ENCODE peak calls at places on chromosomes 7 and 10, in six cellular contexts. K is left lung, H is uterus, B is neuronal stem cell, D is heart left ventricle, W is heart right ventricle. M is an unnamed sample.

GRCh38 chr10:92508866-92509265 is 65.0 kb downstream of the IDE start:
- DNase-seq in B (no peak), K (no peak), W (no peak), H (no peak), D (no peak), M (no peak)

GRCh38 chr10:110461088-110461487 is 36.6 kb upstream of the DUSP5 start:
- DNase-seq in D (no peak), H (no peak), W (no peak), B (no peak), K (no peak), M (peak; percentile 25)

GRCh38 chr10:1295756-1296480 is 239.7 kb downstream of the WDR37 start:
- DNase-seq in H (no peak), K (no peak), B (no peak), W (no peak), D (no peak), M (no peak)

GRCh38 chr10:93072225-93072712 is 1.4 kb upstream of the CYP26A1 start:
- DNase-seq in D (no peak), H (no peak), K (peak; percentile 67), B (no peak), W (no peak), M (no peak)

GRCh38 chr10:70672993-70673928 is 955 bp downstream of the ADAMTS14 start:
- DNase-seq in D (peak; percentile 79), B (no peak), H (peak; percentile 65), W (peak; percentile 57), K (no peak), M (no peak)

GRCh38 chr7:12456506-12456905 is 52.8 kb upstream of the VWDE start:
- DNase-seq in W (no peak), B (no peak), D (no peak), K (no peak), H (no peak), M (no peak)

GRCh38 chr7:122199171-122199570 is 55.1 kb upstream of the AASS start:
- DNase-seq in B (no peak), K (no peak), W (no peak), D (no peak), H (no peak), M (no peak)

GRCh38 chr7:29808075-29808786 is 1.9 kb downstream of the WIPF3 start:
- DNase-seq in D (no peak), B (no peak), W (no peak), H (no peak), K (no peak), M (no peak)

GRCh38 chr7:128448751-128449300 is 6.9 kb upstream of the HILPDA start:
- DNase-seq in W (no peak), B (no peak), D (no peak), H (no peak), K (no peak), M (no peak)

GRCh38 chr7:110170762-110171161 is 920.2 kb upstream of the LRRN3 start:
- DNase-seq in H (no peak), K (no peak), W (no peak), B (no peak), D (no peak), M (no peak)

GRCh38 chr10:132329565-132330485 is 2.2 kb upstream of the LRRC27 start:
- DNase-seq in B (no peak), D (no peak), K (no peak), H (no peak), W (no peak), M (no peak)

GRCh38 chr7:55457801-55458200 is 92.7 kb downstream of the LANCL2 start:
- DNase-seq in W (no peak), B (no peak), H (no peak), K (no peak), D (no peak), M (no peak)

GRCh38 chr7:120919466-120919865 is 31.1 kb upstream of the ING3 start:
- DNase-seq in B (no peak), K (no peak), H (no peak), W (no peak), D (no peak), M (no peak)

GRCh38 chr7:155778349-155778748 is 33.9 kb downstream of the SHH start:
- DNase-seq in H (no peak), K (no peak), D (no peak), B (no peak), W (no peak), M (no peak)

GRCh38 chr10:120184547-120185337 is 272.3 kb upstream of the PLPP4 start:
- DNase-seq in H (no peak), K (no peak), W (no peak), B (no peak), D (no peak), M (no peak)

GRCh38 chr10:94173594-94173993 is 179.9 kb downstream of the PLCE1 start:
- DNase-seq in B (no peak), D (no peak), K (no peak), H (no peak), W (no peak), M (no peak)
- H3K27ac ChIP-seq in B (no peak overlapping the region), D (peak overlapping the region; percentile 5), K (no peak overlapping the region), H (no peak overlapping the region), W (peak overlapping the region; percentile 4), M (no peak overlapping the region)

GRCh38 chr10:124616836-124617130 is 127.4 kb downstream of the FAM53B start:
- DNase-seq in D (no peak), H (no peak), K (no peak), W (no peak), B (no peak), M (no peak)

GRCh38 chr10:124619195-124619594 is 125.0 kb downstream of the FAM53B start:
- DNase-seq in W (no peak), H (no peak), K (no peak), B (no peak), D (no peak), M (no peak)

GRCh38 chr10:124619802-124620490 is 124.2 kb downstream of the FAM53B start:
- DNase-seq in B (no peak), H (no peak), K (no peak), D (no peak), W (no peak), M (no peak)

GRCh38 chr10:124616040-124616835 is 127.9 kb downstream of the FAM53B start:
- DNase-seq in D (no peak), H (no peak), B (no peak), W (no peak), K (no peak), M (no peak)

GRCh38 chr10:124618674-124619073 is 125.5 kb downstream of the FAM53B start:
- DNase-seq in K (no peak), H (no peak), D (no peak), W (no peak), B (no peak), M (no peak)
- H3K4me1 ChIP-seq in K (peaks cover 32% of the 10 kb centered on the region), H (no peaks in the 10 kb centered on the region), D (peaks cover 7% of the 10 kb centered on the region), W (peaks cover 71% of the 10 kb centered on the region), B (no peaks in the 10 kb centered on the region), M (no peaks in the 10 kb centered on the region)

GRCh38 chr7:20218261-20218660 is 1.1 kb upstream of the MACC1 start:
- DNase-seq in K (no peak), W (no peak), B (no peak), H (no peak), D (no peak), M (no peak)
- H3K27ac ChIP-seq in K (peak overlapping the region; percentile 90), W (no peak overlapping the region), B (no peak overlapping the region), H (no peak overlapping the region), D (no peak overlapping the region), M (no peak overlapping the region)

DNA sequence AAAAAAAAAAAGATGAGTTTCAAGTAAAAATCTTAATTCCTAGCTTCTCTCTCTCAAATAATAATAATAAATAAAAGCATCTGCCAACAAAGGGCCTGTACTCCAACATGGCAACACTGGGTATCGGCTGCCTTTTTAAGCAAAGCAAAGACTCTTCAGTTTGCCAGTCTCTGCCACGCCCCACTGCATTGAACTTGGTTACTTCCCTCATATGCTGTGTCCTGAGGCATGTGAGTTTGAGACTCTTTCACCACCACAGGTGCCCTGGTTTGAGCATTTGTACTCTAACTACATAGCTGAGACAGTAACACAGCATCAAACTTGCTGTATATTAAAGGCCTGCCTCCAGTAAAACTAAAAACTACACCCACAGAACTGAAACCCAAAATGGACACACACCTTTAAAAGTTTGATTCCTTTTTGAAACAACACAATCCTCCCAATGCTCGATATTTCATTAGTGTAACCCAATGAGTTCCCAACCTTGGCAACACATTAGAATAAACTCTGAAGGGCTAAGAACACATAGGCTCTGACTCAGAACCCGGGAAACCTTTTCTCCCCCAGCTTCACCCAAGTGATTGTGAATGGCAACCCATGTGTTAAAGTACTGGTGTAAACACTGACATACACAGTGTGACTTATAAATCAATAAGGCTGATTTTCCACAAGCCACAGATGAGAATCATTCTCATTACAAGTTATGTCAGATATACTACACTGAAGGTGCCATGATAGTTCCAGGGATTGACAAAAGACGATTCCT is 12.0 kb downstream of the JAZF1 start:
- DNase-seq in W (no peak), B (no peak), D (no peak), K (no peak), H (no peak), M (no peak)
- H3K4me1 ChIP-seq in W (peaks cover 56% of the 10 kb centered on the region), B (no peaks in the 10 kb centered on the region), D (peaks cover 11% of the 10 kb centered on the region), K (peaks cover 10% of the 10 kb centered on the region), H (no peaks in the 10 kb centered on the region), M (no peaks in the 10 kb centered on the region)

DNA sequence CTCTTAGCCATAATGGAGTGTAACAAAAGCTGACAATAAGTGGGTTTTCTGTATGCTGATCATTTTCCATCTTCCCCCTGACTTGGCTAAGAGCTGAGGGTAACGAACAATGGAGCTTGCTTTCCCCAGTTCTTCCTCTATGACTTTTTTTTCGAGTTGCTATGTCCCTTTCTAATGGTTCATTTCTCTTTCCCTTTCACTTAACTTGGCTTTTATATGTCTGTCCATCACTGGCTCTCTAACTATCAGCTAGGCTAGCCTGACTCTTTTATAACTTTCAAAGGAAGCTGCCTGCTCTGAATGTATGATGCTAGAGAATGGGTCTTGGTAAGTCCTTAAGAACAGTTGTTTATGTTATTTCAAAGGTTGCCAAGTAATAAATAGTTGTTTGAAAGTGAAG is 85.6 kb upstream of the PHYHIPL start:
- DNase-seq in B (no peak), H (no peak), K (no peak), D (no peak), W (no peak), M (no peak)
- H3K27ac ChIP-seq in B (peak overlapping the region; percentile 52), H (no peak overlapping the region), K (no peak overlapping the region), D (no peak overlapping the region), W (no peak overlapping the region), M (no peak overlapping the region)

M was measured in aorta.